ENCODE peak calls at places on chromosomes 11 and 22, in six cellular contexts. Y is right atrium auricular region, W is aorta, K is K562, O is fibroblast of lung, R is PC-3. T is an unnamed sample.

GRCh38 chr22:25120093-25120561 is 79.5 kb upstream of the CRYBB3 start:
- DNase-seq in W (no peak), R (peak; percentile 77), Y (no peak), K (no peak), O (no peak), T (no peak)

GRCh38 chr22:47063071-47063509 is 300.6 kb downstream of the TBC1D22A start:
- DNase-seq in O (no peak), W (no peak), R (no peak), K (no peak), Y (no peak), T (no peak)

GRCh38 chr22:33577862-33578411 is 342.3 kb downstream of the LARGE1 start:
- DNase-seq in O (no peak), Y (no peak), K (no peak), W (no peak), R (no peak), T (no peak)

GRCh38 chr22:23408321-23408720 is 171.8 kb downstream of the IGLL1 start:
- DNase-seq in Y (no peak), K (no peak), W (no peak), O (no peak), R (peak; percentile 6), T (no peak)

GRCh38 chr11:11752688-11753087 is 89.1 kb upstream of the USP47 start:
- DNase-seq in Y (no peak), K (no peak), O (no peak), W (no peak), R (no peak), T (no peak)

GRCh38 chr11:115939726-115940421 is 435.7 kb upstream of the CADM1 start:
- DNase-seq in R (no peak), Y (no peak), K (no peak), O (no peak), W (no peak), T (no peak)

GRCh38 chr22:37229012-37229804 is 14.9 kb downstream of the RAC2 start:
- DNase-seq in K (peak; percentile 41), W (peak; percentile 48), O (peak; percentile 90), R (peak; percentile 73), Y (no peak), T (peak; percentile 81)

GRCh38 chr11:124170801-124171586 is 12.2 kb upstream of the OR10D3 start:
- DNase-seq in O (no peak), W (no peak), K (peak; percentile 61), Y (no peak), R (peak; percentile 34), T (no peak)

GRCh38 chr22:45155050-45155840 is 8.5 kb upstream of the NUP50 start:
- DNase-seq in W (no peak), Y (no peak), O (peak; percentile 68), R (no peak), K (no peak), T (no peak)

GRCh38 chr11:2830886-2831285 is 54.7 kb downstream of the CDKN1C start:
- DNase-seq in Y (no peak), K (no peak), O (no peak), W (no peak), R (no peak), T (no peak)

GRCh38 chr11:77374611-77375031 is 73.1 kb upstream of the GDPD4 start:
- DNase-seq in R (peak; percentile 91), K (no peak), O (no peak), W (no peak), Y (no peak), T (no peak)

GRCh38 chr11:102192349-102193066 is 82.3 kb downstream of the YAP1 start:
- DNase-seq in R (no peak), K (no peak), W (no peak), Y (no peak), O (no peak), T (no peak)

GRCh38 chr11:103537904-103538502 is 428.8 kb downstream of the DYNC2H1 start:
- DNase-seq in R (peak; percentile 80), W (no peak), Y (no peak), K (no peak), O (peak; percentile 60), T (no peak)

GRCh38 chr22:27804683-27805297 is 3.2 kb upstream of the MN1 start:
- DNase-seq in R (peak; percentile 66), Y (peak; percentile 81), W (peak; percentile 79), K (peak; percentile 47), O (peak; percentile 67), T (peak; percentile 44)

GRCh38 chr11:79040348-79040747 is 400.5 kb downstream of the TENM4 start:
- DNase-seq in Y (no peak), R (peak; percentile 17), O (peak; percentile 84), W (no peak), K (no peak), T (peak; percentile 63)

GRCh38 chr11:826836-827145 is 928 bp upstream of the CRACR2B start:
- DNase-seq in Y (no peak), R (no peak), O (no peak), K (no peak), W (no peak), T (no peak)
- H3K4me3 ChIP-seq in Y (peak overlapping the region; percentile 61), R (peak overlapping the region; percentile 76), O (no peak overlapping the region), K (peak overlapping the region; percentile 52), W (no peak overlapping the region), T (no peak overlapping the region)

GRCh38 chr22:29351042-29351441 is 35.5 kb upstream of the RASL10A start:
- DNase-seq in R (no peak), Y (no peak), O (no peak), K (no peak), W (peak; percentile 3), T (no peak)
- H3K36me3 ChIP-seq in R (peaks cover 29% of the 10 kb centered on the region), Y (peaks cover 97% of the 10 kb centered on the region), O (peaks cover 24% of the 10 kb centered on the region), K (peaks cover 94% of the 10 kb centered on the region), W (peaks cover 21% of the 10 kb centered on the region), T (peaks cover 37% of the 10 kb centered on the region)

GRCh38 chr11:36361472-36361871 is 65.4 kb downstream of the PRR5L start:
- DNase-seq in R (peak; percentile 23), Y (no peak), W (no peak), O (no peak), K (no peak), T (no peak)

GRCh38 chr11:36360833-36361232 is 64.7 kb downstream of the PRR5L start:
- DNase-seq in K (no peak), W (no peak), R (no peak), O (no peak), Y (no peak), T (no peak)

GRCh38 chr11:36360318-36360717 is 64.2 kb downstream of the PRR5L start:
- DNase-seq in K (no peak), W (no peak), R (no peak), O (no peak), Y (no peak), T (no peak)

GRCh38 chr11:36362902-36363301 is 66.8 kb downstream of the PRR5L start:
- DNase-seq in K (no peak), O (peak; percentile 38), Y (no peak), W (no peak), R (no peak), T (no peak)

DNA sequence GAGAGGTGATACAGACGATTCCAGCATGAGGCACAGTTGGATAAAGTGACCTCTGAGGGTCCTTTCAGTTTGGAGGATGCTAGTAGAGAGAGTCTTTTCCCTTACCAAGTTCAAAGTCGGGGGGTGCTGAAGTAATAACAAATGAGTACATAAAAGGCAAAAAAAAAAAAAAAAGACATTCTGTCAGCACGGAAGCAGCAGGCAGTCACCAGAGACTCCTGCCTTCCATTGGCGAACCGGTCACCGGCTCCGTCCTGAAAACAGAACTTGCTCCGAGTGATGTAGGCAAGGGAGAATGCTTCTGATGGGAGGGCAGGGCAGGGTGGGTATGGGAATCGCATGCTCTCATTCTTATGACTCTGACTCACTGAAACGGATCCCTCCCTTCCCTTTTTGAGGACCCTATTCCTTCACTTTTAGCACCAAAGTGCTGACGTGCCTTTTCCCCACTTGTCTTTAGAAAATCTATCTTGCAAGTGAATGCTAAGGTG is 65.9 kb downstream of the PRR5L start:
- DNase-seq in W (peak; percentile 81), Y (peak; percentile 63), K (no peak), O (peak; percentile 77), R (peak; percentile 40), T (no peak)
- H3K4me3 ChIP-seq in W (no peak overlapping the region), Y (peak overlapping the region; percentile 19), K (no peak overlapping the region), O (no peak overlapping the region), R (peak overlapping the region; percentile 11), T (no peak overlapping the region)

GRCh38 chr11:293852-294661 is 5.1 kb downstream of the PGGHG start:
- DNase-seq in K (no peak), Y (no peak), O (no peak), W (peak; percentile 42), R (no peak), T (no peak)
- H3K36me3 ChIP-seq in K (peaks cover 60% of the 10 kb centered on the region), Y (no peaks in the 10 kb centered on the region), O (no peaks in the 10 kb centered on the region), W (no peaks in the 10 kb centered on the region), R (no peaks in the 10 kb centered on the region), T (no peaks in the 10 kb centered on the region)

GRCh38 chr11:69044111-69045013 is 4.4 kb upstream of the TPCN2 start:
- DNase-seq in R (peak; percentile 86), K (no peak), Y (peak; percentile 76), W (peak; percentile 84), O (peak; percentile 83), T (peak; percentile 78)
- H3K4me3 ChIP-seq in R (no peak overlapping the region), K (no peak overlapping the region), Y (no peak overlapping the region), W (no peak overlapping the region), O (no peak overlapping the region), T (no peak overlapping the region)

T was measured in MG63.